ENCODE peak calls at places on chromosomes 13 and 19, in six cellular contexts. W is uterus, O is ascending aorta, X is heart right ventricle, H is thyroid gland, C is upper lobe of left lung. S is an unnamed sample.

GRCh38 chr19:917323-918151 is at the start of gene KISS1R:
- DNase-seq in W (no peak), O (no peak), X (no peak), H (no peak), C (peak; percentile 62), S (peak; percentile 57)

GRCh38 chr19:13839938-13840750 is 36.8 kb upstream of the NANOS3 start:
- DNase-seq in W (peak; percentile 62), O (peak; percentile 60), X (no peak), H (peak; percentile 31), C (peak; percentile 75), S (peak; percentile 89)

GRCh38 chr19:58001895-58002369 is 688 bp downstream of the ZNF606 start:
- DNase-seq in W (no peak), O (no peak), X (no peak), H (peak; percentile 15), C (no peak), S (no peak)

GRCh38 chr19:38877781-38878574 is at the start of gene RINL:
- DNase-seq in W (no peak), O (no peak), X (no peak), H (peak; percentile 25), C (peak; percentile 65), S (no peak)

GRCh38 chr19:53642381-53643099 is 10.7 kb downstream of the DPRX start:
- DNase-seq in W (no peak), O (no peak), X (no peak), H (no peak), C (no peak), S (no peak)

GRCh38 chr19:5352229-5352763 is 11.7 kb upstream of the PTPRS start:
- DNase-seq in W (no peak), O (no peak), X (no peak), H (no peak), C (no peak), S (no peak)

GRCh38 chr13:48199404-48199991 is 33.5 kb upstream of the ITM2B start:
- DNase-seq in W (no peak), O (no peak), X (no peak), H (no peak), C (no peak), S (no peak)

GRCh38 chr19:7534531-7534980 is 961 bp upstream of the PNPLA6 start:
- DNase-seq in W (peak; percentile 80), O (peak; percentile 59), X (peak; percentile 73), H (peak; percentile 49), C (peak; percentile 72), S (peak; percentile 83)

GRCh38 chr19:5154799-5155426 is 185.7 kb downstream of the PTPRS start:
- DNase-seq in W (no peak), O (no peak), X (no peak), H (no peak), C (no peak), S (peak; percentile 34)

GRCh38 chr19:2171349-2172145 is 7.8 kb downstream of the DOT1L start:
- DNase-seq in W (no peak), O (no peak), X (peak; percentile 58), H (no peak), C (peak; percentile 36), S (peak; percentile 87)

GRCh38 chr19:43425567-43426392 is 11.1 kb downstream of the TEX101 start:
- DNase-seq in W (no peak), O (no peak), X (no peak), H (no peak), C (no peak), S (no peak)

GRCh38 chr19:45560686-45561085 is 23.9 kb downstream of the OPA3 start:
- DNase-seq in W (no peak), O (no peak), X (no peak), H (no peak), C (no peak), S (no peak)

GRCh38 chr13:60435762-60436374 is 38.8 kb downstream of the TDRD3 start:
- DNase-seq in W (no peak), O (no peak), X (no peak), H (no peak), C (no peak), S (no peak)

GRCh38 chr13:26965976-26966375 is 205.4 kb upstream of the GPR12 start:
- DNase-seq in W (peak; percentile 45), O (no peak), X (peak; percentile 87), H (no peak), C (no peak), S (peak; percentile 91)

GRCh38 chr13:36395280-36395679 is 37.0 kb upstream of the CCNA1 start:
- DNase-seq in W (no peak), O (no peak), X (no peak), H (no peak), C (no peak), S (no peak)

GRCh38 chr13:27018230-27018875 is 153.3 kb downstream of the USP12 start:
- DNase-seq in W (no peak), O (no peak), X (no peak), H (no peak), C (no peak), S (no peak)

GRCh38 chr13:113153810-113154748 is 4.4 kb upstream of the PROZ start:
- DNase-seq in W (peak; percentile 78), O (no peak), X (peak; percentile 83), H (peak; percentile 76), C (peak; percentile 73), S (peak; percentile 86)

GRCh38 chr13:102902789-102903347 is 57.0 kb downstream of the ERCC5 start:
- DNase-seq in W (no peak), O (no peak), X (peak; percentile 47), H (no peak), C (no peak), S (no peak)

DNA sequence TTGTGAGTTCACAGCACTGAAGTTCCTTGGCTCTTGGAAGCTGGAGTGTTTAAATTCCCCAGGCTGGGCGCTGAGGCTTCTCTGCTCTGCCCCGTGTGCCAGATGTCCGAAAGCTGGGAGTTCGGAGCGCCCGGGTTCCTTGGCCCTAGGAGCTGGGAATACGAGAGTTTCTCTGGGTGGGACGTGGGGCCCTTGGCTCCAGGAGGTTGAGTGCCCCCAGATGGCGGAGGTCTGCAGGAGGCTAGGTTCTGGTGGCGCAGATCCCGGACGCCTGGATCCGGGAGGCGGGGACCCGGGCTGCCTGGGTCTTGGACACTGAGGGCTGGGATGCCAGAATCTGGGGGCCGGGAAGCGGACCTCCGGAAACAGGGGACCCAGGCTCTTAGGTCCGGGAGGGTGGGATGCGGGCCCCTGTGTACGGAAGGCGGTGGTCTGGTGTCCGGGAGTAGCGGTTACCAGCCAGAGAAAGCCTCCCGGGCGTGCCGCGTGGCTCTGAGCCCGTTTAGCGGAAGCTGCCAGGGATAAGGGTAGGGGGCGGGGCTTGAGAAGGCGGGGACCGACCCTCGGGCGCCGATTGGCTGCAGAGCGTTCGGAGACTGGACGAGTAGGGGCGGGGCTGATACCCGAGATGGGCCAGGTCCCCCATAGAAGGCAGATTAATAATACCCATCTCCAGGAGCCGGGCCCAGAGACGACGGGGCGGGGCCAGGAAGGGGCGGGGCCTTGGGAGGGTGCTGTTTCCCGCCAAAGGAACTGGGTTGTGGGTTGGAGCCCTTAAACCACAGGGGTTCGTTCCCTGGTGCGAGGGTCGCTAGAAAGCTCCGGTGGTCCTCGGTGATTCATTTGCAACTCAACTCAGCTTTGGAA is at the start of gene SLC1A5:
- DNase-seq in W (peak; percentile 99), O (peak; percentile 76), X (peak; percentile 95), H (peak; percentile 80), C (peak; percentile 98), S (peak; percentile 98)
- H3K4me1 ChIP-seq in W (no peaks in the 10 kb centered on the region), O (no peaks in the 10 kb centered on the region), X (peaks cover 49% of the 10 kb centered on the region), H (peaks cover 39% of the 10 kb centered on the region), C (peaks cover 58% of the 10 kb centered on the region), S (peaks cover 19% of the 10 kb centered on the region)

DNA sequence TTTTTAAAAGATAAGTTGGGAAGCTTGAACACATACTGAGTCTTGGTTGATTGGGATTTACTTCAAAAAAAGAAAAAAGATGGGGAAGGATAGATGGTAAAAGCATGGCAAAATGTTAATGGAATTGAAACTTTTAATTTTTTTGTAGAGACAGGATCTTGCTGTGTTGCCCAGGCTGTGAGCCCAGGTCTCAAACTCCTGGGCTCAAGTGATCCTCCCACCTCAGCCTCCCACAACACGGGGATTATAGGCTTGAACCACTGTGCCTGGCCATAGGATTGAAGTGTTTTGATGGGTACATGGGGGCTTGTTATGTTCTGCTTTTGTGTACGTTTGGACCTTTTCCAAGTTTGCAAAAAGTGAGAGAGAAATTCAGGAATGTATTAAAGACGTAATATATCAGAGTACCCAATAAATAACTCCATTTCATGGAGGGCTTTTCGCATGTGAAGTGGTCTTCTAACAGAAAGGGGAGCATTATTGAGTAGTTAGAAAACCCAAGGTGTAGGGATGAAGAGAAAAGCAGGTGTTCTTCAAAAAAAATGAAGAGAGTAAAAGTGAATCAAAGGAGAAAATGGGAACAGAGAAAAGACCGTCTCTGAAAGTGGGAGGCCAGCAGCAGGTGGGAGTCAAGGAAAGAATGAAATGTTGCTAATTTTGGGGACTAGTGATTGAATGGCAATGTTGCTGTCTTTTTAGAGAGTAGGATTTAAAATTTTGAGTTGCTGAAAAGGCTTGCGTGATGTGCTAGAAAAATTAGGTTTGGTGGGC is 55.2 kb downstream of the GARRE1 start:
- DNase-seq in W (no peak), O (no peak), X (no peak), H (no peak), C (no peak), S (no peak)
- H3K27me3 ChIP-seq in W (no peaks in the 10 kb centered on the region), O (no peaks in the 10 kb centered on the region), X (no peaks in the 10 kb centered on the region), H (no peaks in the 10 kb centered on the region), C (no peaks in the 10 kb centered on the region), S (no peaks in the 10 kb centered on the region)

GRCh38 chr13:51624695-51625345 is 40.6 kb downstream of the WDFY2 start:
- DNase-seq in W (no peak), O (no peak), X (no peak), H (no peak), C (no peak), S (no peak)

GRCh38 chr13:51626749-51627148 is 42.5 kb downstream of the WDFY2 start:
- DNase-seq in W (no peak), O (no peak), X (no peak), H (peak; percentile 61), C (no peak), S (peak; percentile 17)

GRCh38 chr13:51625555-51626345 is 41.5 kb downstream of the WDFY2 start:
- DNase-seq in W (no peak), O (no peak), X (no peak), H (peak; percentile 78), C (no peak), S (peak; percentile 65)

GRCh38 chr13:51629711-51630575 is 45.7 kb downstream of the WDFY2 start:
- DNase-seq in W (no peak), O (no peak), X (no peak), H (no peak), C (no peak), S (no peak)

DNA sequence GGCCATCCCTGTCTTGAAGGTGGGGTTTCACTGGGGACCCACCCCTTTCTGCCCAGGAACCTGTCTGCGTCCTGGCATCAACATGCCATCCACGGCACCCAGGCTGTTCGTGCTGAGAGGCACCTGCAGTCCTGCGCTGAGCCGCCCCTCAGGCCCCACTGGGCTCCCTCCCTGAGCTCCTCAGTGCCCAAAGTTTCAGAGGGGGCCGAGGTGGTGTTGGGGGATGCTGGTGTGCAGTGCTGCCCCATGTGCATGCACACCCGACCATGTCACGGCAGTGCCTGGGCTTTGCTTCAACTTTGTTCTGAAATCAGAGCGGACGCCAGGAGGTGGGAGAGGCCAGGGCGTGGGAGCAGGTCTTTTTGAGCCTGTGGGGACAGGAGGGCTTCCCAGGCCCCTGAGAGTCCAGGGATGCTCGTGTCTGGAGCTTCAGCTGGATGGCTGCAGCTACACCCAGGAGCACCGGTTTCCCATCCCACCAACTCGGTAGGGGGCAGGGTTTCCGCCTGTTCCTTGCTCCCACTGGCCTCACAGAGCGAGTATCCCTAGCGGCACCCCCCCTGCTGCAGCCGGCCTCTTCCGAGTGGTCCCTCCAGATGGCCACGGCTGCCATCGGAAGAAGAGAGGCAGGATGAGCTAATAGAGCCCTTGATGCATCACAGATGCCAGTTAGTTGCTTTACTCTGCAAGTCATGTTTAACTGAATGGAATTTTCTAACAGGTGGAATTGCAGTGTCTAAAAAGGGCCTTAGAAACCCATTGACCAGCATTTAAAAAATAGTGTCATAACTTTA is 44.0 kb downstream of the WDFY2 start:
- DNase-seq in W (no peak), O (no peak), X (no peak), H (no peak), C (no peak), S (no peak)
- H3K4me1 ChIP-seq in W (no peaks in the 10 kb centered on the region), O (peaks cover 23% of the 10 kb centered on the region), X (peaks cover 40% of the 10 kb centered on the region), H (peaks cover 60% of the 10 kb centered on the region), C (peaks cover 16% of the 10 kb centered on the region), S (peaks cover 4% of the 10 kb centered on the region)

GRCh38 chr19:9914001-9914314 is 22.4 kb downstream of the OLFM2 start:
- DNase-seq in W (no peak), O (no peak), X (no peak), H (no peak), C (no peak), S (no peak)
- H3K27me3 ChIP-seq in W (peaks cover 6% of the 10 kb centered on the region), O (no peaks in the 10 kb centered on the region), X (peaks cover 39% of the 10 kb centered on the region), H (no peaks in the 10 kb centered on the region), C (peaks cover 4% of the 10 kb centered on the region), S (no peaks in the 10 kb centered on the region)

S was measured in right cardiac atrium.